ENCODE peak calls at places on chromosomes 5 and 9, in five cellular contexts. One of them, this sample, is unnamed.

GRCh38 chr9:130627896-130628792 is 36.2 kb upstream of the PRDM12 start:
- DNase-seq in mesenchymal stem cell: no peak
- DNase-seq in H1: no peak
- DNase-seq in trophoblast cell: no peak
- DNase-seq in neuronal stem cell: no peak
- DNase-seq in this sample: no peak

GRCh38 chr9:1320667-1321195 is 270.6 kb downstream of the DMRT2 start:
- DNase-seq in H1: no peak
- DNase-seq in mesenchymal stem cell: no peak
- DNase-seq in trophoblast cell: no peak
- DNase-seq in neuronal stem cell: no peak
- DNase-seq in this sample: no peak

GRCh38 chr5:26948921-26949320 is 89.5 kb downstream of the CDH9 start:
- DNase-seq in H1: no peak
- DNase-seq in trophoblast cell: no peak
- DNase-seq in mesenchymal stem cell: no peak
- DNase-seq in neuronal stem cell: no peak
- DNase-seq in this sample: no peak

GRCh38 chr5:172788771-172789686 is 18.0 kb upstream of the DUSP1 start:
- DNase-seq in H1: no peak
- DNase-seq in trophoblast cell: peak
- DNase-seq in neuronal stem cell: no peak
- DNase-seq in mesenchymal stem cell: peak
- DNase-seq in this sample: peak

GRCh38 chr5:94173100-94173499 is 431.7 kb upstream of the POU5F2 start:
- DNase-seq in H1: no peak
- DNase-seq in neuronal stem cell: no peak
- DNase-seq in mesenchymal stem cell: peak
- DNase-seq in trophoblast cell: no peak
- DNase-seq in this sample: no peak

GRCh38 chr5:17355585-17356346 is 138.3 kb downstream of the BASP1 start:
- DNase-seq in H1: no peak
- DNase-seq in neuronal stem cell: no peak
- DNase-seq in mesenchymal stem cell: peak
- DNase-seq in trophoblast cell: peak
- DNase-seq in this sample: no peak

GRCh38 chr5:152505442-152506042 is 100.5 kb upstream of the NMUR2 start:
- DNase-seq in neuronal stem cell: peak
- DNase-seq in mesenchymal stem cell: peak
- DNase-seq in H1: peak
- DNase-seq in trophoblast cell: peak
- DNase-seq in this sample: peak

GRCh38 chr9:109092051-109092580 is 27.6 kb downstream of the TMEM245 start:
- DNase-seq in mesenchymal stem cell: no peak
- DNase-seq in neuronal stem cell: no peak
- DNase-seq in H1: no peak
- DNase-seq in trophoblast cell: no peak
- DNase-seq in this sample: no peak

GRCh38 chr9:22279621-22280020 is 167.0 kb upstream of the DMRTA1 start:
- DNase-seq in H1: no peak
- DNase-seq in mesenchymal stem cell: peak
- DNase-seq in trophoblast cell: no peak
- DNase-seq in neuronal stem cell: no peak
- DNase-seq in this sample: no peak

GRCh38 chr5:53089481-53089976 is 20.0 kb downstream of the MOCS2 start:
- DNase-seq in trophoblast cell: peak
- DNase-seq in mesenchymal stem cell: no peak
- DNase-seq in neuronal stem cell: no peak
- DNase-seq in H1: no peak
- DNase-seq in this sample: no peak

GRCh38 chr5:169656125-169656990 is 19.3 kb downstream of the DOCK2 start:
- DNase-seq in H1: no peak
- DNase-seq in trophoblast cell: peak
- DNase-seq in neuronal stem cell: no peak
- DNase-seq in mesenchymal stem cell: peak
- DNase-seq in this sample: no peak

GRCh38 chr5:132073231-132074013 is at the start of gene CSF2:
- DNase-seq in neuronal stem cell: no peak
- DNase-seq in trophoblast cell: no peak
- DNase-seq in mesenchymal stem cell: peak
- DNase-seq in H1: no peak
- DNase-seq in this sample: no peak

GRCh38 chr9:136856541-136857141 is 4.5 kb downstream of the MAMDC4 start:
- DNase-seq in trophoblast cell: no peak
- DNase-seq in neuronal stem cell: no peak
- DNase-seq in mesenchymal stem cell: no peak
- DNase-seq in H1: peak
- DNase-seq in this sample: peak

GRCh38 chr5:181200816-181201215 is 4.2 kb downstream of the TRIM7 start:
- DNase-seq in neuronal stem cell: no peak
- DNase-seq in mesenchymal stem cell: no peak
- DNase-seq in trophoblast cell: no peak
- DNase-seq in H1: no peak
- DNase-seq in this sample: peak

GRCh38 chr9:120252248-120252647 is 327.7 kb downstream of the CDK5RAP2 start:
- DNase-seq in mesenchymal stem cell: no peak
- DNase-seq in neuronal stem cell: no peak
- DNase-seq in trophoblast cell: no peak
- DNase-seq in H1: no peak
- DNase-seq in this sample: no peak

GRCh38 chr9:37987467-37987981 is 81.5 kb downstream of the SHB start:
- DNase-seq in mesenchymal stem cell: no peak
- DNase-seq in H1: no peak
- DNase-seq in trophoblast cell: no peak
- DNase-seq in neuronal stem cell: no peak
- DNase-seq in this sample: no peak

GRCh38 chr5:132776077-132776931 is 735 bp downstream of the SEPTIN8 start:
- DNase-seq in mesenchymal stem cell: peak
- DNase-seq in neuronal stem cell: no peak
- DNase-seq in trophoblast cell: peak
- DNase-seq in H1: peak
- DNase-seq in this sample: peak

GRCh38 chr9:83978992-83979811 is 813 bp downstream of the HNRNPK start:
- DNase-seq in mesenchymal stem cell: peak
- DNase-seq in neuronal stem cell: peak
- DNase-seq in trophoblast cell: peak
- DNase-seq in H1: peak
- DNase-seq in this sample: peak

GRCh38 chr5:140112685-140113179 is 1.2 kb upstream of the PURA start:
- DNase-seq in H1: no peak
- DNase-seq in mesenchymal stem cell: peak
- DNase-seq in trophoblast cell: peak
- DNase-seq in neuronal stem cell: no peak
- DNase-seq in this sample: no peak

GRCh38 chr5:55714339-55714738 is 2.2 kb upstream of the SLC38A9 start:
- DNase-seq in trophoblast cell: peak
- DNase-seq in H1: no peak
- DNase-seq in neuronal stem cell: no peak
- DNase-seq in mesenchymal stem cell: no peak
- DNase-seq in this sample: peak

GRCh38 chr5:124979174-124979573 is 232.7 kb upstream of the ZNF608 start:
- DNase-seq in mesenchymal stem cell: peak
- DNase-seq in trophoblast cell: peak
- DNase-seq in H1: no peak
- DNase-seq in neuronal stem cell: no peak
- DNase-seq in this sample: peak

GRCh38 chr9:78239506-78239905 is 3.6 kb downstream of the CEP78 start:
- DNase-seq in mesenchymal stem cell: no peak
- DNase-seq in trophoblast cell: peak
- DNase-seq in H1: no peak
- DNase-seq in neuronal stem cell: no peak
- DNase-seq in this sample: no peak

GRCh38 chr5:1204693-1205242 is 3.4 kb downstream of the SLC6A19 start:
- DNase-seq in trophoblast cell: peak
- DNase-seq in neuronal stem cell: peak
- DNase-seq in mesenchymal stem cell: peak
- DNase-seq in H1: no peak
- DNase-seq in this sample: peak

GRCh38 chr5:112227911-112228631 is 191.0 kb downstream of the EPB41L4A start:
- DNase-seq in neuronal stem cell: no peak
- DNase-seq in mesenchymal stem cell: no peak
- DNase-seq in H1: no peak
- DNase-seq in trophoblast cell: no peak
- DNase-seq in this sample: no peak

GRCh38 chr9:91994422-91994821 is 44.4 kb upstream of the ROR2 start:
- DNase-seq in H1: no peak
- DNase-seq in neuronal stem cell: no peak
- DNase-seq in mesenchymal stem cell: no peak
- DNase-seq in trophoblast cell: no peak
- DNase-seq in this sample: no peak

GRCh38 chr5:472656-473343 is 29.8 kb downstream of the EXOC3 start:
- DNase-seq in trophoblast cell: peak
- DNase-seq in H1: peak
- DNase-seq in mesenchymal stem cell: peak
- DNase-seq in neuronal stem cell: peak
- DNase-seq in this sample: peak

GRCh38 chr9:70587143-70587710 is 172.8 kb upstream of the KLF9 start:
- DNase-seq in mesenchymal stem cell: peak
- DNase-seq in neuronal stem cell: no peak
- DNase-seq in H1: no peak
- DNase-seq in trophoblast cell: no peak
- DNase-seq in this sample: no peak

DNA sequence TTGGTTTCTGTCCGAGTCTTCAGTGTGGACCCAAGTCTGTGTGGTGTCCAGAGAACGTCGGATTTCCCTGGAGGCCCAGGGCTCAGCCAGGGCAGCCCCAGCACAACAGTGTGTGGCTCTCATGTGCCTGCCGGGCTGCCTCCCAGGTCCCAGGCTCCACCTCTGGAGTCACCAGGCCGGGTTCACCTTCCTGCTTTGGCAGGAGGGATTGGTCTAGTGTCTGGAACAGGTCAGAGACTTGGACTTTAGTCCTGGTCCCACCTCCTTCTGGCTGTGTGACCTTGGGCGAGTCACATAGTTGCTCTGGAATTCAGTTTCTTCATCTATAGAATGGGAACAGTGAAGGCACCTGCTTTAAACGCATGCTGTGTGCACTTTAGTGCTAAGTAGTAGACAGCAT is 3.2 kb downstream of the DOLPP1 start:
- DNase-seq in H1: no peak
- DNase-seq in trophoblast cell: no peak
- DNase-seq in neuronal stem cell: no peak
- DNase-seq in mesenchymal stem cell: no peak
- DNase-seq in this sample: no peak
- H3K27ac ChIP-seq in H1: no peak
- H3K27ac ChIP-seq in trophoblast cell: no peak
- H3K27ac ChIP-seq in neuronal stem cell: no peak
- H3K27ac ChIP-seq in mesenchymal stem cell: no peak
- H3K27ac ChIP-seq in this sample: no peak

DNA sequence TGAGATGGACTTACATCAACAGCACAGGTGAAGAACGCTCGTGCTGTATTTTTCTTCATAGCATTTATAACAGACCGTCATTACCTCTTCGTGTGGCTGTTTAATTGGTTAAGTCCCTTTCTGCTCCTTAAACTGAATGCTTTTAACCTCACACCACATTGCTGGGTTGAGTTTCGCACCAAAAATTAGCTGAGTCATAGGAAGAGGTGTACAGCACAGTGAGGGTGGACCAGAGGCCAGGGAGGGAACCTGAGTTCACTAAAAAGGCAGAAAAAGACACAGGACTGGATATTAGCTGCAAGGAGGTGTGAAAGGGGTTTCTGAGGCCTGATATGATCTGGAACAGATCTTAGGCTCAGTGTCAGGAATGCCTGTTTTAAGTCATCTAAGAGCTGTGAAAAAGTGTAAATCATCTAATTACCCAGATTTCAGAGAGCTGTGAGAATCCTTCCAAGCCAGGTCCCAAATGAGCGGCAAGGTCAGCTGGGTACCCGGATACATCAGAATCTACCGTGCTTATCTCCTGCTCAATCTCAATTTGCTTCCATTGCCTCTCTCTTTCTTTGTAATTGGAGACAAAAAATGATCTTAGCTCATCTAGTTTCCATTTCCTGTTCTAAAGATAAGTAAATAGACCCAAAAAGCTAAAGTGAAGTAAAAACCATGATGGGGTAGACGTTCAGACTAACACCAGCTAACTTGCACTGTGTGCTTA is 7.1 kb upstream of the CFAP90 start:
- DNase-seq in trophoblast cell: no peak
- DNase-seq in neuronal stem cell: no peak
- DNase-seq in H1: no peak
- DNase-seq in mesenchymal stem cell: no peak
- DNase-seq in this sample: no peak
- H2BK12ac ChIP-seq in trophoblast cell: no peak
- H2BK12ac ChIP-seq in neuronal stem cell: no peak
- H2BK12ac ChIP-seq in H1: no peak
- H2BK12ac ChIP-seq in mesenchymal stem cell: no peak
- H2BK12ac ChIP-seq in this sample: no peak

DNA sequence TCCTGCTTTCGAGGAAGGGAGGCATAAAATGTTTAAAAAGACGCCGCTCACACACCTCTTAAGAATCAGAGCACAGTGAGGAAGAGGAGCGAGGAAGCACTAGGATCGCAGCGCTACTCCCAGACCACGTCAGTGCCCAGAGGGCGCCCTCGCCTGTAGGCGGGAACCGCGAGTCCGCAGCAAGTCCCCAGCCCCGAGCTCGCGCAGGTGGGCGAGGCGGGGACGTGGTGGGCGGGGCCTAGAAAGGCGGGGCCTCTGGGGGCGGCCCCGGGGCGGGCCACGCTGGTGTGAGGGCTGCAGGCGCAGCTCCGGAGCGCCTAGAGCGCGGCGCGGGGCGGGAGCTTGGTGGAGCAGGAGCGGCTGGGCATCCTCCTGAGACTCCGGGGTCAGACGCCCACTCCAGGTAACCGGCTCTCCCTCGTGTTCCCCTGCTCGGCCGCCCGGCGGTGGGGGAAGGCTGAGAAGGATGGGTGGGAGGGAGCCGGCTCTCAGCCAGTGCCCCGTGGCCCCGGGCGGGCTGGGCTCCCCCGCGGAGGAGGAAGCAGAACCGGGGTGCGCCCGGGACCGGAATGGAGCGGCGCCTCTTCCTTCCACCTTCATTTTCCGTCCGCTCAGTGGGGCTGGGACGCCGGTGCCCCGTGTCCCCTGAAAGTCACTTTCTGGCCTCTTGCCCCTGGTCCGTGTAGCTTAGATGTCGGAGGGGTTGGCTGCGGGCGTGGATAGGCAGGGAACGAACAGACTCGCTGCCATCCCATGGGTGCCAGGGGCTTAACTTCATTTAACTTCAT is at the start of gene GCNT1:
- DNase-seq in neuronal stem cell: peak
- DNase-seq in trophoblast cell: peak
- DNase-seq in H1: peak
- DNase-seq in mesenchymal stem cell: peak
- DNase-seq in this sample: peak
- H4K8ac ChIP-seq in neuronal stem cell: no peak
- H4K8ac ChIP-seq in trophoblast cell: no peak
- H4K8ac ChIP-seq in H1: peak
- H4K8ac ChIP-seq in mesenchymal stem cell: peak
- H4K8ac ChIP-seq in this sample: no peak

DNA sequence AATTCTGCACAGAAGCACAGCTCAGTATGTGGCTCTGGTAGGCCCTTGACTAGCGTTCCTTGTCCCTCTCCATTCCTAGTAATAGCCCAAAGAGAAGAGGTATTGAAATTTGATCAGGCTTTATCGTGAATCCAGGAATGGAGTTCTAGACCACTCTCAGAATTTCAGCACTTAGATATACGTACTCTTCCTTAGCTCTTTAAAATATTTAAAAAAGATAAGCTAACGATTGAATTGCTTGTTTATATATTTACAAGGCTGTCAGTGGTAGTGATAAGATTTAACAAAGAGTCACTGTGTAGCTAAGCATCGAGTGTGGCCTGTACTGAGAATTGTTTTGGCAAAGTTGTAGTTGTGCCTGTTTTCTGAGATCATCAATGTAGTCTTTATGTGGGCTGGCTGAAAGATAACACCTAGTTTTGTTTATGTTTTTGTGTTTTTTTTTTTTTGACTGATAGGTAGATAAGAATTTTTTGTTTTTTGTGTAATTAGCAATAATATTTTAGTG is 2.5 kb downstream of the KIAA1958 start:
- DNase-seq in mesenchymal stem cell: no peak
- DNase-seq in neuronal stem cell: no peak
- DNase-seq in trophoblast cell: no peak
- DNase-seq in H1: no peak
- DNase-seq in this sample: no peak
- H3K27ac ChIP-seq in mesenchymal stem cell: no peak
- H3K27ac ChIP-seq in neuronal stem cell: no peak
- H3K27ac ChIP-seq in trophoblast cell: no peak
- H3K27ac ChIP-seq in H1: no peak
- H3K27ac ChIP-seq in this sample: no peak